ENCODE peak calls at places on chromosome 9, in five cellular contexts. O is body of pancreas, E is ovary, S is astrocyte, A is Panc1. K is an unnamed sample.

GRCh38 chr9:14321517-14322125 is 7.7 kb upstream of the NFIB start:
- DNase-seq in S (peak; percentile 57), A (no peak), E (no peak), O (no peak), K (peak; percentile 39)

GRCh38 chr9:84169240-84169639 is 171.3 kb downstream of the SLC28A3 start:
- DNase-seq in E (no peak), A (no peak), S (peak; percentile 49), O (no peak), K (peak; percentile 12)

GRCh38 chr9:88968799-88969198 is 22.5 kb upstream of the S1PR3 start:
- DNase-seq in O (no peak), S (no peak), E (no peak), A (no peak), K (no peak)

GRCh38 chr9:117644607-117645244 is 59.5 kb upstream of the TLR4 start:
- DNase-seq in E (peak; percentile 63), S (peak; percentile 35), O (peak; percentile 77), A (peak; percentile 57), K (peak; percentile 30)

GRCh38 chr9:134179918-134180785 is 15.8 kb upstream of the RNU6ATAC start:
- DNase-seq in O (peak; percentile 1), S (no peak), A (no peak), E (peak; percentile 28), K (no peak)

GRCh38 chr9:14961372-14962068 is 51.3 kb upstream of the FREM1 start:
- DNase-seq in A (no peak), O (peak; percentile 71), S (no peak), E (no peak), K (no peak)

GRCh38 chr9:106621299-106621920 is 241.6 kb upstream of the ZNF462 start:
- DNase-seq in E (no peak), A (no peak), S (no peak), O (no peak), K (no peak)

GRCh38 chr9:97559111-97559514 is 57.6 kb downstream of the TMOD1 start:
- DNase-seq in S (no peak), E (no peak), O (no peak), A (no peak), K (no peak)

GRCh38 chr9:12775373-12775962 is 648 bp downstream of the LURAP1L start:
- DNase-seq in O (peak; percentile 26), A (no peak), E (peak; percentile 20), S (no peak), K (no peak)

GRCh38 chr9:11702529-11702928 is 990.7 kb upstream of the TYRP1 start:
- DNase-seq in S (no peak), E (no peak), A (no peak), O (no peak), K (no peak)

GRCh38 chr9:2066312-2067273 is 51.4 kb downstream of the SMARCA2 start:
- DNase-seq in S (peak; percentile 30), E (no peak), A (no peak), O (no peak), K (peak; percentile 14)

GRCh38 chr9:124934290-124934689 is 6.6 kb downstream of the GOLGA1 start:
- DNase-seq in E (no peak), S (peak; percentile 13), A (no peak), O (no peak), K (peak; percentile 18)

GRCh38 chr9:133133680-133134418 is 12.8 kb upstream of the RALGDS start:
- DNase-seq in A (peak; percentile 72), E (peak; percentile 92), O (peak; percentile 97), S (peak; percentile 94), K (peak; percentile 94)

GRCh38 chr9:3467593-3468219 is 58.1 kb downstream of the RFX3 start:
- DNase-seq in S (peak; percentile 44), O (peak; percentile 74), E (peak; percentile 36), A (peak; percentile 56), K (peak; percentile 45)

DNA sequence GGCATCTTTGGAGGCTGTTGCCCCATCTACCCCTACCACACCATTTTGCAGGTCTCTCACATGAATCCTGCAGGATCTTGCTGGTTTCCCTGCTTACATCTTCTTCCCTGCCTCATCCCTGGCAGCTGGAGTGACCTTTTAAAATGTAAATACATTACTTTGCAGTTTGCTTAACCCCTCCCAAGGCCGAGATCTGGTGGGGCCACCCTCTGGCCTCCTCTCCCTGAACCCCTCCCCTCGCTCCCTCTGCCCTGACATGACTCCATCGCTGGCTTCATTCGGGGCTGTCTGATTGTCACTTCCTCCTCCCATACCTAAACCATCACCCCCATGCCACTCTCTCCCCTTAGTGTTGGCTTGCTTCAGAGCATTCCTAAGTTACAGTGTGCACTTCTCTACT is 12.6 kb upstream of the PALM2AKAP2 start:
- DNase-seq in E (no peak), S (no peak), A (no peak), O (no peak), K (no peak)
- H3K4me1 ChIP-seq in E (peaks cover 2% of the 10 kb centered on the region), S (peaks cover 34% of the 10 kb centered on the region), A (no peaks in the 10 kb centered on the region), O (no peaks in the 10 kb centered on the region), K (peaks cover 12% of the 10 kb centered on the region)

DNA sequence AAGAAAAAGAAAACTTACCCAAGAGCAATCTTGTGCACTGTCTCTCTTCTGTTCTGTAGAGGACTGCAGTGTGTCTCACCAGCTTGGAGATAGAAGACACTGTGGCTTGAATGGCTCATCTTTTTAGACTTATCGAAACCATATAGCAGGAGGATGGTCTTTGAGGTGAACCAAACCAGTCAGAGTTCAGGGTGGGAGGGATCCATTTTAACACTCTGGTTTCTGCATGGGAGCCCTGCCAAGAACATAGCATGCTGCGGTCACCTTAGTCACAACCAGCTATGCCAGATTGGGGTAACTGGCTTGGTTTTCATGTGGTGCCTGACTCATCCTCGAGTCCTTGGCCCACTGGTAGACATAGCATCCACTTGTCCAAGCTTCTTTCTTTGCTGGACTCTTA is 135.1 kb downstream of the PAPPA start:
- DNase-seq in A (no peak), S (peak; percentile 98), O (no peak), E (no peak), K (peak; percentile 40)
- H3K27me3 ChIP-seq in A (no peaks in the 10 kb centered on the region), S (peaks cover 5% of the 10 kb centered on the region), O (no peaks in the 10 kb centered on the region), E (no peaks in the 10 kb centered on the region), K (peaks cover 8% of the 10 kb centered on the region)

DNA sequence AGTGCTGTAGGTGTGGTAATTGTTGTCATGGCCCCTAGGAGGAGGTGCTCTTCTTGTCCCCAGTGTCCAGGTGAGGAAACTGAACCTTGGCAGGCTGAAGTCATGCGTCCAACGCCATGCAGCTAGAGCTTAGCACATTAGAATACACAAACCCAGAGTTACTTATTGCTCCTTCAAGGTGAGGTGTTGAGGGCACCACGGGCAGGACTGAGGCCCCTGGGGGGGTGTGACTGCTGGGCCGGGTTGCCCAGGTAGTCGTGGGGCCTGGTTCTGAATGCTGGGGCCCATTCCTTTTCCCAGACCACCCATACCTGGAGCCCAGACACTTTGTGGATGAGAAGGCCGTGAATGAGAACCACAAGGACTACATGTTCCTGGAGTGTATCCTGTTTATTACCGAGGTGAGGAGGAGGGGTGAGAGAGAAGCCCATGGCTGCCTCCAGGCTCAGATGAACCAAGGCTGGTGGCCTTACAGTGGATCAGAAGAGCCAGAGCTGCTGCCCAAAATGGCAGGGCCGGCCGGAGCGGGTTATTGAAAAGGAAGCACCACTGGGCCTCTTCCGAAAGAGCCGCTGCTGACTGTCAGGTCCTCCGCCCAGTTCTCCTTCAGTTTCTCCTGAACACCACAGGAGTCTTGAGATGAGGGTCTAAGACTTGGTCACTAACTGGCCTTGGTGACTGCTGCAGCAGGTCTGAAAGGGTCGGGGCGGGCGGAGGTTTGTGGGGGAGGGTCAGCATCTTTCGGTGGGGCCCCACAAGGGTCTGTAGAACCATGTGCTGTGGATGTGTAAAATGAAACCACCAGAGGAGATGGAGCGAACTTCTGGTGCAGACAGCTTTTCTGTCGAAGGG is 26.3 kb downstream of the PTPA start:
- DNase-seq in A (no peak), O (no peak), E (no peak), S (no peak), K (no peak)
- H3K4me1 ChIP-seq in A (peaks cover 24% of the 10 kb centered on the region), O (peaks cover 44% of the 10 kb centered on the region), E (peaks cover 28% of the 10 kb centered on the region), S (peaks cover 43% of the 10 kb centered on the region), K (peaks cover 19% of the 10 kb centered on the region)

GRCh38 chr9:336039-336438 is 121.4 kb downstream of the DOCK8 start:
- DNase-seq in S (no peak), O (peak; percentile 29), E (no peak), A (no peak), K (no peak)

GRCh38 chr9:341634-342421 is 127.2 kb downstream of the DOCK8 start:
- DNase-seq in A (no peak), O (no peak), S (no peak), E (no peak), K (no peak)

GRCh38 chr9:343773-344172 is 129.1 kb downstream of the DOCK8 start:
- DNase-seq in S (no peak), O (no peak), A (no peak), E (no peak), K (peak; percentile 56)

GRCh38 chr9:335373-335772 is 120.7 kb downstream of the DOCK8 start:
- DNase-seq in A (no peak), E (no peak), O (no peak), S (no peak), K (no peak)

GRCh38 chr9:338602-339001 is 123.9 kb downstream of the DOCK8 start:
- DNase-seq in S (no peak), O (no peak), A (no peak), E (no peak), K (no peak)
- H3K27me3 ChIP-seq in S (no peaks in the 10 kb centered on the region), O (no peaks in the 10 kb centered on the region), A (no peaks in the 10 kb centered on the region), E (no peaks in the 10 kb centered on the region), K (peaks cover 2% of the 10 kb centered on the region)

GRCh38 chr9:101460965-101461364 is 25.4 kb upstream of the ALDOB start:
- DNase-seq in E (no peak), O (no peak), S (no peak), A (no peak), K (no peak)
- H3K4me1 ChIP-seq in E (no peaks in the 10 kb centered on the region), O (peaks cover 6% of the 10 kb centered on the region), S (peaks cover 10% of the 10 kb centered on the region), A (no peaks in the 10 kb centered on the region), K (peaks cover 9% of the 10 kb centered on the region)

DNA sequence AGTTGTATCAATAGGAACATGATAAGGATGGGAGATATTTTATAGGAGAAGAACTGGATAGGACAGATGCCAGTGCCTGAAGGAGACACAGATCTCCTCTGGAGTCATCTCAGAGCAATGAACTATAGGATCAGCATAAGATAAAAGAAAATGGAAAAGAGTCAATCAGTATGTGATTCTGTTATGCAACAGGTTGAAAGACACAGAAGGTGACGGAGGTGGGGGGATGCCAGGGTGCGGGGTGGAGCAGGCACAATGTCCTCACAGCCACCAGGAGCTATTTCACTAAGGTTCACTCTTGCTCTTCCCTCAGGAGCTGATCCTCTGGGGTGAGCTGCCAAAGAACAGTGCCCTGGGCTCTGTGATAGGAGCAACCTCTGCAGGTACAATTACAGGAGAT is 179.8 kb downstream of the BNC2 start:
- DNase-seq in O (no peak), A (no peak), S (no peak), E (no peak), K (no peak)
- H3K27me3 ChIP-seq in O (no peaks in the 10 kb centered on the region), A (no peaks in the 10 kb centered on the region), S (no peaks in the 10 kb centered on the region), E (no peaks in the 10 kb centered on the region), K (no peaks in the 10 kb centered on the region)

DNA sequence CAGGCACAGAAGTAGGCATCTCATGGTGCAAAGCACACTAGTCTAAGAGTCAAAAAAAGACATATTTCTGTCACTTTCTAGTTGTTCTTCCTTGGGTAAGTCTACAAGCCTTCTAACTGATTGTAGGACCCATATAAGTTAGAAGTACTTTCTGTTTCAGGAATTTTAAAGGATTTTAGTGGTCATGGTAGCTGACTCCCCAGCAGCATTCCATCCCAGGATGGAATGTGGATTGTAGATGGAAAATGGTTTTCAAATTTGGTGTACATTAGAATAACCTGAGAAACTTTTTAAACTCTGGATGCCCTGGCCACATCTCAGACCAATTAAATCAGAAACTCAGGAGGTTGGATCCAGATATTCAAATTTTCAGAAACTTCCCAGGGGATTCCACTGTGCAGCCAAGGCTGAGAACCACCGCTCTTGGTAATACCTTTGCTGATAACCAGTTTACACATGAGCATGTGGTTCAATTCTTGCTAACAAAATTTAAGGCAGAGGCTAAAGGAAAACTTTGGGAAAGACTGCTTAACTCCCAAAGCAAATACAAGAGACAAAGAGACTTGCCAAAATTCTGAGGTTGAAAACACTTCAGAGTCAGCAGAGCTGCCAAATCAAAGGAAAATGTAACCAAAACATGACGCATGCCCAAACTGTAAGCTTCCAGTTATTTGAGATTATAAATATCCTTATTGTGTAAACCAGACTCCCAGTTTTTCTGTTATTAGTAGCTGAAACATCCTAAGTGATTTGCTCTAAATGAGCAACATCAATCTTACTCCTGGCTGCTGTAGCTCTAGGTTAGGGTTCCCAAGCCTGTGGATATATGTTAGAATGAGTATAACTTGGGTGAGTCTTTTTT is 145.4 kb upstream of the MTAP start:
- DNase-seq in O (no peak), A (no peak), S (peak; percentile 94), E (no peak), K (no peak)
- H3K4me1 ChIP-seq in O (no peaks in the 10 kb centered on the region), A (peaks cover 34% of the 10 kb centered on the region), S (peaks cover 21% of the 10 kb centered on the region), E (peaks cover 1% of the 10 kb centered on the region), K (no peaks in the 10 kb centered on the region)

K was measured in foreskin keratinocyte.